ENCODE peak calls at places on chromosomes 4 and X, in eight cellular contexts. Q, W, N, V, L, D, J and M are unnamed samples. For H3K4me1, the result is how much of the 10 kb centered on the place peaks cover.

GRCh38 chrX:53433651-53434639 is at the start of gene HSD17B10:
- DNase-seq in D (peak), V (peak), Q (peak), W (peak), N (peak), L (peak), J (peak), M (peak)

GRCh38 chr4:5639556-5639955 is 68.8 kb downstream of the EVC2 start:
- DNase-seq in V (no peak), W (no peak), L (no peak), Q (no peak), N (no peak), D (no peak), J (no peak), M (no peak)

GRCh38 chr4:153620352-153620751 is 63.7 kb upstream of the TLR2 start:
- DNase-seq in D (no peak), Q (no peak), J (no peak), L (no peak), V (peak), W (peak), N (no peak), M (no peak)

GRCh38 chrX:72060196-72060974 is 71.3 kb downstream of the RTL5 start:
- DNase-seq in W (peak), L (peak), Q (no peak), V (no peak), N (no peak), J (peak), D (no peak), M (no peak)

GRCh38 chr4:19301527-19301926 is 950.2 kb upstream of the SLIT2 start:
- DNase-seq in J (no peak), N (no peak), V (no peak), W (no peak), L (no peak), Q (no peak), D (no peak), M (no peak)

GRCh38 chr4:177483271-177483670 is 41.0 kb upstream of the AGA start:
- DNase-seq in W (no peak), V (peak), Q (no peak), N (no peak), D (no peak), J (no peak), L (no peak), M (no peak)

GRCh38 chr4:7708981-7709380 is 230.7 kb downstream of the AFAP1 start:
- DNase-seq in W (no peak), L (no peak), V (peak), Q (no peak), J (no peak), D (no peak), N (no peak), M (no peak)

GRCh38 chrX:23578079-23578478 is 89.2 kb upstream of the PRDX4 start:
- DNase-seq in L (no peak), V (no peak), D (no peak), Q (no peak), W (no peak), N (no peak), J (no peak), M (no peak)

DNA sequence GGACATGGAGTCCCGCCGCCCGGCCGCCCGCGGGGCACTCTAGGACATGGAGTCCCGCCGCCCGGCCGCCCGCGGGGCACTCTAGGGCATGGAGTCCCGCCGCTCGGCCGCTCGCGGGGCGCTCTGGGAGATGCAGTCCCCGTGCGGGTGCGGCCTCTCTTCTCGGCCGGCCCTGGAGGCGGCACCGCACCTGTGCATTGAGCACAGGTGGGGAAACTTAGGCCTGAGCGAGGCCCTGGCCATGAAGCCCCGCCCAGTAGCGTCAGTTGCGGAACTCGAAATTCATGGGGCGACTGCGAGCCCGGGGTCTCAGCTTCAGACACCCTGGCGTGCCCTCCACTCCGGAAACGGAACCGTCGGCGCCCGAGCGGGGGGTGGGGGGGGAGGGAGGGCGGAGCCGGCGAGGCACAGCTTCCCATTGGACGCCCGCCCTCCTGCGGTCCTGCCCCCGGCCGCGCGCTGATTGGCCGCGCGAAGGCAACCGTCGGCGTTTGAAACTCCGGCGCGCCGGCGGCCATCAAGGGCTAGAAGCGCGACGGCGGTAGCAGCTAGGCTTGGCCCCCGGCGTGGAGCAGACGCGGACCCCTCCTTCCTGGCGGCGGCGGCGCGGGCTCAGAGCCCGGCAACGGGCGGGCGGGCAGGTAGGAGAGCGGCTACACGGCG is at the start of the genes TACC3 and TMEM129:
- DNase-seq in N (peak), Q (peak), W (peak), D (peak), J (peak), L (peak), V (peak), M (peak)
- H3K4me1 ChIP-seq in N (under half), Q (half or more), W (under half), D (under half), J (under half), L (under half), V (under half), M (under half)

GRCh38 chr4:15610855-15611254 is 44.3 kb downstream of the FBXL5 start:
- DNase-seq in W (no peak), L (no peak), N (no peak), Q (no peak), D (no peak), J (no peak), V (no peak), M (no peak)

GRCh38 chr4:15601862-15602261 is 53.3 kb downstream of the FBXL5 start:
- DNase-seq in D (no peak), J (no peak), W (no peak), N (no peak), L (no peak), Q (no peak), V (no peak), M (no peak)

GRCh38 chr4:15600176-15600575 is 55.0 kb downstream of the FBXL5 start:
- DNase-seq in D (no peak), W (no peak), J (no peak), L (no peak), N (no peak), V (no peak), Q (no peak), M (no peak)

DNA sequence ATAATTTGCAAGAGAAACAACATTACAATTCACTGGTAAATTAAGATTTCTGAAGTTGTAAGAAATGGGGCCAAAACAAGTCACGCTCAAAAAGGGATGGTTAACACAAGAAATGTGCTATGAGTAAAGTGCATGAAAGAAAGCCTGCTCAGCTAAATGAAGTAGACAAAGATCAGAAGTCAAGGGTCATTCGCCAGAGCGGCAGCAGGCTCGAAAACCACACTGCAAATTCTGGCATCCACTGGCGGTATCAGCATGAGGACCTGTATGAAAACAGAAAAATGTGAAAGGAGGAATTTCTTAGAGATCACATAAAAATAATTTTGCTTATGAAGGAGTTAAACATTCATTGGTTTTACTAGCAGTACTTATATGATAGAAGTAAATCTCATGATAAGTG is 49.6 kb downstream of the FBXL5 start:
- DNase-seq in N (no peak), L (no peak), Q (no peak), J (peak), W (peak), D (no peak), V (no peak), M (no peak)
- H3K4me3 ChIP-seq in N (no peak), L (no peak), Q (no peak), J (no peak), W (no peak), D (no peak), V (no peak), M (no peak)

DNA sequence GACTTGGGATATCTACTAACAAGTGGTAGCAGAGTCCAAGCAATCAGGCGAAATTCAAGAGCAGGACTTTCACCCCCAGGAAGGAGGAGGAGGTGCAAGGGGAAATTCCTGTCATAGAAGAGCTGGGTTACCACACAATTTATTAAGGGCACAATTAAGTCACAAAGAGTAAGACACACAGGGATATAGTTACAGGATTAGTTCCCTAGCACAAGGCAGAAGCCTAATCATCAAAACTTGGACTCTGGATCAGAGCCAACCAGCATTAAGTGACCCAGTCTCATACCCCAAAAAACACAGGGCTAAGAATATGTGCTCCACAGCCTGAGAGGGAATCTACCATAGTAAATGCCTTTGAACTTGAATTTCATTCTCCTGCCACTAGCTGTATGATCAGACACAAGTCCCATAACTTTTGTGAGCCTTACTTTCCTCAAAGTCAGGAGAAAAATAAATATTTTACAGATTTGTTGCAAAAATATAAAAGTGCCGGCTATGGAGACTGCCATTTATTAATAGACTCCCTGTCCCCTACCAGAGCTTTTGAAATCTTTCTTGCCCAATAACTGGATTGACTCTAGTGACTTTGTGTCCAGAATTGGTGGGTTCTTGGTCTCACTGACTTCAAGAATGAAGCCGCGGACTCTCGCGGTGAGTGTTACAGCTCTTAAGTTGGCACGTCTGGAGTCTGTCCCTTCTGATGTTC is 87.0 kb downstream of the SYNPO2 start:
- DNase-seq in W (no peak), D (no peak), V (no peak), Q (no peak), L (no peak), J (no peak), N (no peak), M (no peak)
- H3K4me1 ChIP-seq in W (under half), D (under half), V (under half), Q (under half), L (under half), J (under half), N (under half), M (under half)

DNA sequence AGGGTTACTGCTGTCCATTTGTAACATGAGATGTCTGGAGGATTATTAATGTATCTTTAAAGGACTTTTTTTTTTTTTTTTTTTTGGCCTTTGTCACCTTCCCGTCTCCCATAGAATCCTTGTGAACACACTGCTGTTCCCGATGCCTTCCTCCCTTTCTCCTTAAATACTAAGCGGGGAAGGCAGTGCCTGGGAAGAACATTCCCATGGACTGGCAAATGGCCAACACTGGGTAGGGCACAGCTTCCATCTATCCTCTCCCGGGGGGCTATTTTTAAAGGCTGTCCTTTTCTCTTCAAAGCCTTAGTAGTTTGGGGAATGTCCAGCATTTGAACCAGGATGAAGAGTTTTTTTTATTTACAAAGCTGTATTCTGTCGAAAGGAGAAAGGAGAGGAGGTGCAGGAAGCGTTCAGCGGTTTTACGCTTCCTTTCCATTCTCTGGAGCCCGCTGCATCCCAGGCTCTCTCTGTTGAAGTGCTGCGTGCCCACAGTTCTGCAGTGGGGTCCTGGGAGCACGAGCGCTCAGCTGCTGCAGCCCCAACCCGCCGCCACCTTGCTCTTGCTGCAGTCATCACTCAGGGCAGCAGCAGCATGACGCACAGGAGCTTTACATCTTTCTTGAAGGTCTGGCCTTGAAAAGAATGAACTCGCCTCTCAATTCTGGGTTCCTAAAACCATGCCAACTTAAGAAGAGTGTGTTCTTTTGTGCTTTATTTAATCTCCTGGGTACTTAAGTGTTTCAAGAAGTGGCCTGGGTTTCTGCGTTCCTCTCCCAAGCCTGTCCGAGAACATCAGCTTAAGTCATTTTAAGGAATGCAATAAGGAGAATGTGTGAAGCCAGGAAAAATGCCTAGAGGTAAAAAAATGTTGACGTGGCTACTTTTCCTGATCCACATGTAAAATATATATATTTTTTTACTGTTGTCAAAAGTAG is 427.2 kb downstream of the MAPK10 start:
- DNase-seq in Q (no peak), J (peak), W (no peak), L (no peak), D (no peak), V (no peak), N (no peak), M (no peak)
- H3K4me3 ChIP-seq in Q (no peak), J (no peak), W (no peak), L (no peak), D (peak), V (no peak), N (no peak), M (no peak)

GRCh38 chrX:9851890-9852289 is 65.7 kb downstream of the SHROOM2 start:
- DNase-seq in W (no peak), L (no peak), V (no peak), J (no peak), Q (no peak), N (no peak), D (no peak), M (no peak)

GRCh38 chrX:9845574-9845948 is 59.3 kb downstream of the SHROOM2 start:
- DNase-seq in L (no peak), D (no peak), W (no peak), N (no peak), J (no peak), Q (no peak), V (no peak), M (no peak)

GRCh38 chrX:9847071-9847470 is 60.8 kb downstream of the SHROOM2 start:
- DNase-seq in N (no peak), L (peak), W (no peak), Q (no peak), V (no peak), J (no peak), D (no peak), M (peak)

GRCh38 chrX:9846631-9847030 is 60.4 kb downstream of the SHROOM2 start:
- DNase-seq in Q (no peak), L (no peak), W (no peak), V (no peak), D (no peak), J (no peak), N (no peak), M (no peak)

DNA sequence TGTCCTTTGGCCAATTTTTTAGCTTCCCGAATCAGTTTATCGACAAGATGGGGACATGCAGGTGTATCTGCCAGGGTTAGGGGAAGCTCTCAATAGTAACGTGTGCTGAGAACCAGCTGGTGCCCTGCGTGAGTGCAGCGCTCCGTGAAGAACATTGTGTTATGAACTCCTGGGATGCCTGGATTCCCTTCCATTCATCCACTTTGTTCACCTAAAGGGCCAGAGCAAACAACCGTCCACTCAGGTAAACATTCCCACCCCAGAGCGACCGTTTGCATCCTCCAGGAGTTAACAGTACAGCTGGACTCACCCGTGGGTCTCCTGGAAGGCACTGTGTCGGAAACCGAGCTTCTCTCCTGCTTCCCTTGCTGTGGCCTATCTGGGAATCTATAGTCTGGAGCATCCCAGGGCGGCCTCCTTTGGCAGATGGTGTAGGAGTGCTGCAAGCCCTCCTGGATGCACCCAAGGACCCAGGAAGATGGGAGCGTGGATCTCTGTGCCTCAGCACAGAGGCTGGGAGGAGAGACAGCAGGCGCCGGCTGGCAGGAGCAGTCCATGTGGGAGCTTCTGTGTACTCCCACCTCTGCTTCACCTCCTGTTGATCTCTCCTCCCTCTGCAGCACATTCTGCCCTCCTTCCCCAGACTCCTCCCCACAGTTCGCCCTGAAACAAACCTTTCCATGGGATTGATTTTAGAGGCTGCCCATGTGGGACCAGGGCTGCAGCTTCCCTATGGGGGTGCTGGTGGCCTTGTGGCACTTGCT is 62.7 kb downstream of the SHROOM2 start:
- DNase-seq in D (no peak), W (no peak), Q (no peak), V (no peak), N (no peak), J (no peak), L (no peak), M (no peak)
- H3K4me1 ChIP-seq in D (under half), W (under half), Q (under half), V (under half), N (under half), J (under half), L (under half), M (under half)

GRCh38 chr4:73669410-73670183 is 49.4 kb upstream of the RASSF6 start:
- DNase-seq in J (no peak), N (no peak), W (no peak), D (no peak), V (peak), L (no peak), Q (no peak), M (no peak)
- H3K4me3 ChIP-seq in J (no peak), N (no peak), W (no peak), D (no peak), V (no peak), L (no peak), Q (no peak), M (no peak)

GRCh38 chr4:73248821-73249220 is 9.8 kb downstream of the ANKRD17 start:
- DNase-seq in L (no peak), Q (no peak), V (no peak), D (no peak), N (no peak), W (no peak), J (no peak), M (no peak)
- H3K4me1 ChIP-seq in L (under half), Q (under half), V (under half), D (under half), N (under half), W (under half), J (under half), M (under half)

GRCh38 chrX:103584606-103585005 is 709 bp upstream of the TCEAL4 start:
- DNase-seq in N (no peak), W (no peak), L (peak), D (no peak), V (peak), Q (no peak), J (peak), M (no peak)
- H3K4me3 ChIP-seq in N (no peak), W (peak), L (no peak), D (peak), V (peak), Q (no peak), J (peak), M (no peak)